ENCODE peak calls at places on chromosomes 3 and 15, in nine cellular contexts. S is activated naive CD8-positive, alpha-beta T cell treated with anti-CD3 and anti-CD28 coated beads, Interleukin-2, amount 50 U/mL, for 16 hours; Q is C1 segment of cervical spinal cord; N is hippocampal formation; R is GOT3; T is epithelial cell of esophagus; Z is ACHN; M is GF-D8; D is NB4. Y is an unnamed sample.

GRCh38 chr15:70437882-70438331 is 325.5 kb downstream of the UACA start:
- DNase-seq in S (no peak), Q (no peak), N (no peak), R (no peak), T (peak; percentile 90), Z (no peak), M (no peak), D (no peak), Y (no peak)

GRCh38 chr3:71488882-71489281 is 94.6 kb downstream of the FOXP1 start:
- DNase-seq in S (no peak), Q (no peak), N (no peak), R (no peak), T (no peak), Z (no peak), M (no peak), D (no peak), Y (no peak)

GRCh38 chr15:62112616-62113593 is 46.1 kb downstream of the C2CD4A start:
- DNase-seq in S (no peak), Q (no peak), N (no peak), R (no peak), T (peak; percentile 97), Z (peak; percentile 75), M (no peak), D (no peak), Y (no peak)

GRCh38 chr3:13281657-13282527 is 138.2 kb downstream of the NUP210 start:
- DNase-seq in S (no peak), Q (no peak), N (no peak), R (no peak), T (no peak), Z (no peak), M (no peak), D (peak; percentile 53), Y (no peak)

GRCh38 chr15:67117356-67117755 is 52.0 kb downstream of the SMAD3 start:
- DNase-seq in S (no peak), Q (no peak), N (no peak), R (no peak), T (no peak), Z (no peak), M (no peak), D (no peak), Y (no peak)

GRCh38 chr3:67006460-67006859 is 8.4 kb downstream of the KBTBD8 start:
- DNase-seq in S (no peak), Q (no peak), N (no peak), R (no peak), T (no peak), Z (no peak), M (no peak), D (no peak), Y (no peak)

GRCh38 chr15:100592898-100593297 is 9.1 kb downstream of the LINS1 start:
- DNase-seq in S (no peak), Q (no peak), N (no peak), R (no peak), T (no peak), Z (no peak), M (no peak), D (no peak), Y (no peak)

GRCh38 chr15:75104804-75105557 is 81.6 kb downstream of the PPCDC start:
- DNase-seq in S (no peak), Q (peak; percentile 22), N (no peak), R (peak; percentile 16), T (peak; percentile 95), Z (peak; percentile 58), M (peak; percentile 96), D (peak; percentile 91), Y (no peak)

GRCh38 chr15:84859143-84859542 is 25.3 kb upstream of the SLC28A1 start:
- DNase-seq in S (no peak), Q (no peak), N (no peak), R (no peak), T (peak; percentile 88), Z (no peak), M (no peak), D (no peak), Y (peak; percentile 31)

GRCh38 chr15:28960979-28961378 is 75.2 kb downstream of the APBA2 start:
- DNase-seq in S (no peak), Q (no peak), N (no peak), R (no peak), T (peak; percentile 88), Z (peak; percentile 21), M (no peak), D (no peak), Y (peak; percentile 33)

GRCh38 chr15:67091073-67091965 is 25.9 kb downstream of the SMAD3 start:
- DNase-seq in S (no peak), Q (no peak), N (no peak), R (no peak), T (peak; percentile 88), Z (peak; percentile 92), M (peak; percentile 70), D (peak; percentile 96), Y (peak; percentile 78)

GRCh38 chr15:99452728-99453643 is 112.8 kb upstream of the MEF2A start:
- DNase-seq in S (no peak), Q (peak; percentile 37), N (peak; percentile 7), R (no peak), T (no peak), Z (no peak), M (no peak), D (peak; percentile 38), Y (peak; percentile 87)

GRCh38 chr3:138879541-138880380 is 45.0 kb upstream of the PIK3CB start:
- DNase-seq in S (no peak), Q (no peak), N (no peak), R (no peak), T (no peak), Z (no peak), M (no peak), D (no peak), Y (no peak)

GRCh38 chr15:101808201-101808600 is 3.8 kb upstream of the OR4F15 start:
- DNase-seq in S (no peak), Q (no peak), N (no peak), R (no peak), T (no peak), Z (peak; percentile 83), M (no peak), D (no peak), Y (no peak)

GRCh38 chr3:16277471-16277870 is 12.5 kb downstream of the OXNAD1 start:
- DNase-seq in S (no peak), Q (no peak), N (no peak), R (no peak), T (no peak), Z (no peak), M (no peak), D (no peak), Y (no peak)

GRCh38 chr3:108603689-108604088 is 14.2 kb downstream of the DZIP3 start:
- DNase-seq in S (no peak), Q (no peak), N (no peak), R (no peak), T (no peak), Z (no peak), M (no peak), D (peak; percentile 32), Y (no peak)

GRCh38 chr15:43370310-43370974 is 401 bp downstream of the ZSCAN29 start:
- DNase-seq in S (no peak), Q (no peak), N (no peak), R (no peak), T (peak; percentile 20), Z (peak; percentile 20), M (no peak), D (peak; percentile 51), Y (peak; percentile 63)

GRCh38 chr3:79846148-79846933 is 78.5 kb upstream of the ROBO1 start:
- DNase-seq in S (no peak), Q (no peak), N (no peak), R (no peak), T (no peak), Z (no peak), M (no peak), D (peak; percentile 28), Y (no peak)

GRCh38 chr15:90851114-90851513 is 17.3 kb upstream of the FURIN start:
- DNase-seq in S (no peak), Q (no peak), N (no peak), R (no peak), T (no peak), Z (no peak), M (no peak), D (no peak), Y (no peak)

GRCh38 chr3:134672571-134672970 is 21.7 kb upstream of the KY start:
- DNase-seq in S (no peak), Q (no peak), N (no peak), R (no peak), T (no peak), Z (no peak), M (no peak), D (no peak), Y (no peak)

GRCh38 chr3:9402410-9403228 is 5.2 kb downstream of the SETD5 start:
- DNase-seq in S (no peak), Q (peak; percentile 30), N (peak; percentile 66), R (no peak), T (peak; percentile 30), Z (no peak), M (no peak), D (peak; percentile 44), Y (no peak)

GRCh38 chr3:128238100-128238459 is 84.8 kb downstream of the EEFSEC start:
- DNase-seq in S (no peak), Q (no peak), N (no peak), R (no peak), T (no peak), Z (no peak), M (no peak), D (no peak), Y (no peak)

GRCh38 chr3:46667061-46667621 is 26.3 kb downstream of the ALS2CL start:
- DNase-seq in S (no peak), Q (no peak), N (no peak), R (no peak), T (no peak), Z (no peak), M (no peak), D (no peak), Y (peak; percentile 6)

GRCh38 chr15:34049096-34049495 is 10.1 kb upstream of the AVEN start:
- DNase-seq in S (no peak), Q (no peak), N (no peak), R (no peak), T (peak; percentile 78), Z (peak; percentile 86), M (no peak), D (peak; percentile 24), Y (no peak)

GRCh38 chr3:147393261-147393964 is 12.9 kb downstream of the ZIC4 start:
- DNase-seq in S (no peak), Q (peak; percentile 69), N (peak; percentile 64), R (peak; percentile 43), T (no peak), Z (no peak), M (no peak), D (no peak), Y (no peak)

GRCh38 chr3:106765342-106765741 is 611.9 kb upstream of the CCDC54 start:
- DNase-seq in S (no peak), Q (no peak), N (no peak), R (no peak), T (peak; percentile 97), Z (no peak), M (no peak), D (peak; percentile 50), Y (no peak)

GRCh38 chr3:69199942-69200341 is 77.5 kb upstream of the LMOD3 start:
- DNase-seq in S (no peak), Q (no peak), N (no peak), R (no peak), T (no peak), Z (no peak), M (no peak), D (no peak), Y (no peak)

GRCh38 chr3:43063114-43063513 is 42.8 kb downstream of the POMGNT2 start:
- DNase-seq in S (no peak), Q (no peak), N (no peak), R (no peak), T (no peak), Z (no peak), M (no peak), D (no peak), Y (no peak)

GRCh38 chr3:66989860-66990696 is 8.0 kb upstream of the KBTBD8 start:
- DNase-seq in S (no peak), Q (no peak), N (no peak), R (no peak), T (no peak), Z (peak; percentile 26), M (no peak), D (peak; percentile 24), Y (no peak)

Y was measured in ascending aorta.